ENCODE peak calls at places on chromosomes 11 and 22, in nine cellular contexts. S is SK-N-DZ; D is activated gamma-delta T cell treated with Interleukin-2 at 50 U/mL for 16 hours; X is progenitor cell of endocrine pancreas; U is IMR-90; B is activated T-helper 1 cell treated with anti-CD3 and anti-CD28 coated beads, Interleukin-2, amount 50 U/mL, for 16 hours; H is iris pigment epithelial cell; G is neural crest cell; Q is sciatic nerve. A is an unnamed sample.

GRCh38 chr22:35116817-35117216 is 50.9 kb downstream of the ISX start:
- DNase-seq in D (no peak), G (no peak), B (no peak), X (no peak), S (no peak), Q (no peak), H (no peak), U (no peak), A (no peak)

GRCh38 chr11:60797846-60798630 is 12.9 kb downstream of the MS4A10 start:
- DNase-seq in Q (no peak), H (no peak), U (no peak), X (no peak), D (no peak), B (no peak), G (no peak), S (no peak), A (no peak)

GRCh38 chr11:123056835-123057491 is 5.0 kb downstream of the HSPA8 start:
- DNase-seq in B (no peak), G (no peak), D (no peak), U (no peak), X (no peak), S (no peak), Q (no peak), H (no peak), A (no peak)

GRCh38 chr11:67732045-67732787 is 57.8 kb upstream of the ALDH3B2 start:
- DNase-seq in U (no peak), X (no peak), Q (no peak), B (no peak), G (no peak), H (no peak), D (peak), S (no peak), A (peak)

GRCh38 chr22:49087163-49087562 is 740.5 kb downstream of the BRD1 start:
- DNase-seq in Q (no peak), U (no peak), G (no peak), H (no peak), D (no peak), X (no peak), B (no peak), S (peak), A (no peak)

GRCh38 chr11:69572861-69573260 is 68.1 kb upstream of the CCND1 start:
- DNase-seq in D (no peak), X (no peak), U (no peak), S (no peak), Q (no peak), B (no peak), H (no peak), G (no peak), A (no peak)

GRCh38 chr11:1224491-1225385 is 1.9 kb downstream of the MUC5B start:
- DNase-seq in B (no peak), S (no peak), G (no peak), D (no peak), Q (peak), X (no peak), H (no peak), U (no peak), A (peak)

GRCh38 chr22:32311551-32312071 is 46.1 kb upstream of the RFPL3 start:
- DNase-seq in D (no peak), X (no peak), S (no peak), Q (peak), H (no peak), U (no peak), B (no peak), G (no peak), A (no peak)

GRCh38 chr22:42172385-42173172 is 42.0 kb upstream of the CYP2D6 start:
- DNase-seq in G (no peak), B (no peak), Q (no peak), X (no peak), U (peak), D (no peak), S (no peak), H (peak), A (no peak)